ENCODE peak calls at places on chromosome 11, in five cellular contexts. Y is astrocyte of the spinal cord, K is tibial artery, N is heart right ventricle, O is AG04449. H is an unnamed sample.

GRCh38 chr11:104219081-104219480 is 55.1 kb upstream of the PDGFD start:
- DNase-seq in N (no peak), O (no peak), Y (no peak), K (no peak), H (no peak)

GRCh38 chr11:119347940-119348339 is 1.4 kb upstream of the MFRP start:
- DNase-seq in K (peak), O (no peak), Y (no peak), N (no peak), H (no peak)

GRCh38 chr11:130908770-130909625 is 7.3 kb downstream of the SNX19 start:
- DNase-seq in K (no peak), O (peak), N (no peak), Y (peak), H (peak)

GRCh38 chr11:70371241-70371640 is 27.1 kb upstream of the CTTN start:
- DNase-seq in O (no peak), N (no peak), Y (no peak), K (no peak), H (peak)

GRCh38 chr11:10498426-10499250 is 42.3 kb downstream of the RNF141 start:
- DNase-seq in Y (no peak), O (no peak), N (no peak), K (peak), H (no peak)

GRCh38 chr11:49208006-49208721 is at the start of gene FOLH1:
- DNase-seq in K (no peak), O (no peak), N (peak), Y (no peak), H (peak)

GRCh38 chr11:108551653-108552462 is 41.7 kb downstream of the EXPH5 start:
- DNase-seq in Y (peak), K (no peak), N (no peak), O (no peak), H (peak)

GRCh38 chr11:82864268-82864667 is 36.0 kb downstream of the PRCP start:
- DNase-seq in Y (peak), N (peak), K (peak), O (no peak), H (peak)

GRCh38 chr11:130189492-130190210 is 30.1 kb downstream of the ST14 start:
- DNase-seq in N (no peak), K (no peak), Y (no peak), O (no peak), H (no peak)

GRCh38 chr11:102900346-102900745 is 25.6 kb upstream of the MMP12 start:
- DNase-seq in K (no peak), O (no peak), N (no peak), Y (no peak), H (peak)

GRCh38 chr11:100687630-100688395 is 725 bp downstream of the ARHGAP42 start:
- DNase-seq in Y (peak), K (peak), O (no peak), N (peak), H (peak)

GRCh38 chr11:1640076-1640946 is 10.7 kb downstream of the KRTAP5-5 start:
- DNase-seq in O (no peak), K (no peak), Y (no peak), N (no peak), H (no peak)

GRCh38 chr11:44566559-44566949 is 1.1 kb downstream of the CD82 start:
- DNase-seq in K (no peak), N (no peak), O (no peak), Y (no peak), H (no peak)

GRCh38 chr11:2531277-2531986 is 86.6 kb downstream of the KCNQ1 start:
- DNase-seq in N (peak), O (no peak), Y (peak), K (peak), H (peak)

GRCh38 chr11:94519478-94520084 is 7.3 kb downstream of the C11orf97 start:
- DNase-seq in Y (peak), N (no peak), O (no peak), K (no peak), H (no peak)

GRCh38 chr11:17434108-17434507 is 42.5 kb downstream of the ABCC8 start:
- DNase-seq in K (no peak), N (no peak), Y (no peak), O (no peak), H (no peak)

GRCh38 chr11:105641433-105641832 is 31.6 kb downstream of the GRIA4 start:
- DNase-seq in K (no peak), Y (no peak), N (no peak), O (no peak), H (peak)

GRCh38 chr11:64448599-64449380 is 89.8 kb downstream of the RPS6KA4 start:
- DNase-seq in K (peak), N (peak), Y (peak), O (no peak), H (peak)

GRCh38 chr11:121250843-121251242 is 41.7 kb upstream of the SC5D start:
- DNase-seq in K (no peak), O (no peak), Y (peak), N (no peak), H (peak)

GRCh38 chr11:75827562-75827961 is 12.6 kb downstream of the UVRAG start:
- DNase-seq in N (no peak), O (no peak), K (no peak), Y (no peak), H (no peak)

GRCh38 chr11:47350315-47350714 is 2.2 kb downstream of the MYBPC3 start:
- DNase-seq in Y (no peak), N (no peak), O (no peak), K (no peak), H (no peak)

GRCh38 chr11:121554552-121554951 is 101.8 kb upstream of the SORL1-AS1 start:
- DNase-seq in Y (no peak), N (no peak), K (no peak), O (no peak), H (no peak)

DNA sequence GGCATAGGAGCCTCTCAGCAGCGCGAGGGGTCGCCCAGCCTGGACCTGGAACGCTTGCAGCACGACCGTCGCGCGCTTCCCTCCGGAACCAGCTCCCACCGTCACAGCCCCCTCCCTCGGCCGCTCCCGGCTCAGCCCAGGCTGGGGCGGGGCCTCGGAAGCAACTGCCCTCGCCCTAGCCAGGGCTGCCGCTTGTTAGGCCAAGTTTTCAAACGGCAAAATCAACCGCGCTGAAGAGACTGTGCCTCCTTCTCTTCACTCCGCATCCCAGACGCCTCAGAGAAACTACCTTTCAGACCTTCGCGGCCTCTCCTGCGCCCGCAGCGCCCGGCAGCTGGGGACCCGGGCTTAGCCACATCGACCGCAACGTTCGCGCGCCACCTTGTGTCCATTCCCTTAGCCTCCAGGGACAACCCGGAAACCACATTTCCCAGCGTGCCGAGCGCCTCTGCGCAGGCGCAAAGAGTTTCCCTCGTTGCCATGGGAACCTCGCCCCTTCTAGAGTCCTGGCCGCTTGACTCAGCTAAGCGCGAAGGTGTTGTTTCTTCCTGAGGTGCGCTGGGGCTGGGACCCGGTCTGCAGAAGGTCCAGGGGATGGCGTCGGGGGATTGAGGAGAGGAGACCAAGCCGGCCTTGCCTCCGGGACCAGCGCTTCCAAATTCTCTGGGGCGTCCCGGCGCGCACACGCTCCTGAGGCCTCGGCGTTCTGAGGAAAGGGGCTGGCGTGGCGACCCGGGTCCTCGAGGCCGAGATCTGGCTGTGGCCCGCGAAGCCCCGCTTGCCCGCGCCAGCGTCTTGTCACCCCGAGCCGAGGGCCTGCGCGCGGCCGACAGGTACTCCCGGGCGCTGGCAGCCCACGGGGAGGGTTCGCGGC is 14.3 kb downstream of the SSH3 start:
- DNase-seq in Y (peak), O (peak), N (peak), K (peak), H (peak)
- TF ChIP-seq CTCF in Y (peak), O (peak), N (peak), K (peak), H (peak)

GRCh38 chr11:28384418-28384817 is 276.2 kb downstream of the METTL15 start:
- DNase-seq in N (no peak), O (peak), K (no peak), Y (peak), H (peak)

DNA sequence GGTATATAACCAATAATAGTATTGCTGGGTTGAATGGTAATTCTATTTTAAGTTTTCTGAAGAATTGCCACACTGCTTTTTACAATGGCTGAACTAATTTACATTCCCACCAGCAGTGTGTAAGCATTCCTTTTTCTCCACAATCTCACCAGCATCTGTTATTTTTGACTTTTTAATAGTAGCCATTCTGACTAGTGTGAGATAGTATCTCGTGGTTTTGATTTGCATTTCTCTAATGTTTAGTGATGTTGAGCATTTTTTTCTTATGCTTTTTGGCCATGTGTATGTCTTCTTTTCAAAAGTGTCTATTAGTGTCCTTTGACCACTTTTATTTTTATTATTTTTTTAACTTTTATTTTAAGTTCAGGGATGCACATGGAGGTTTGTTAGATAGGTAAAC is 275.3 kb downstream of the METTL15 start:
- DNase-seq in N (no peak), K (no peak), Y (peak), O (peak), H (no peak)
- H3K4me3 ChIP-seq in N (no peak), K (no peak), Y (no peak), O (no peak), H (no peak)

GRCh38 chr11:72925656-72926055 is 111.4 kb downstream of the ATG16L2 start:
- DNase-seq in K (no peak), Y (no peak), O (no peak), N (no peak), H (no peak)

GRCh38 chr11:72926076-72926475 is 111.9 kb downstream of the ATG16L2 start:
- DNase-seq in O (no peak), N (no peak), Y (no peak), K (no peak), H (no peak)

GRCh38 chr11:72927380-72927779 is 113.2 kb downstream of the ATG16L2 start:
- DNase-seq in N (no peak), K (no peak), Y (no peak), O (no peak), H (no peak)

GRCh38 chr11:72921028-72921716 is 107.0 kb downstream of the ATG16L2 start:
- DNase-seq in Y (no peak), K (no peak), O (no peak), N (no peak), H (no peak)

GRCh38 chr11:72924568-72925190 is 110.5 kb downstream of the ATG16L2 start:
- DNase-seq in Y (peak), N (no peak), K (no peak), O (no peak), H (peak)
- TF ChIP-seq CTCF in Y (peak), N (peak), K (peak), O (peak), H (peak)

GRCh38 chr11:124740277-124740882 is 638 bp downstream of the NRGN start:
- DNase-seq in N (peak), Y (no peak), O (no peak), K (no peak), H (no peak)

GRCh38 chr11:124737638-124738293 is 2.0 kb upstream of the NRGN start:
- DNase-seq in K (no peak), Y (no peak), O (no peak), N (no peak), H (no peak)

GRCh38 chr11:124736738-124737137 is 3.0 kb upstream of the NRGN start:
- DNase-seq in N (no peak), O (no peak), Y (no peak), K (no peak), H (no peak)

GRCh38 chr11:124739479-124740276 is at the start of gene NRGN:
- DNase-seq in N (peak), Y (peak), K (peak), O (no peak), H (peak)

DNA sequence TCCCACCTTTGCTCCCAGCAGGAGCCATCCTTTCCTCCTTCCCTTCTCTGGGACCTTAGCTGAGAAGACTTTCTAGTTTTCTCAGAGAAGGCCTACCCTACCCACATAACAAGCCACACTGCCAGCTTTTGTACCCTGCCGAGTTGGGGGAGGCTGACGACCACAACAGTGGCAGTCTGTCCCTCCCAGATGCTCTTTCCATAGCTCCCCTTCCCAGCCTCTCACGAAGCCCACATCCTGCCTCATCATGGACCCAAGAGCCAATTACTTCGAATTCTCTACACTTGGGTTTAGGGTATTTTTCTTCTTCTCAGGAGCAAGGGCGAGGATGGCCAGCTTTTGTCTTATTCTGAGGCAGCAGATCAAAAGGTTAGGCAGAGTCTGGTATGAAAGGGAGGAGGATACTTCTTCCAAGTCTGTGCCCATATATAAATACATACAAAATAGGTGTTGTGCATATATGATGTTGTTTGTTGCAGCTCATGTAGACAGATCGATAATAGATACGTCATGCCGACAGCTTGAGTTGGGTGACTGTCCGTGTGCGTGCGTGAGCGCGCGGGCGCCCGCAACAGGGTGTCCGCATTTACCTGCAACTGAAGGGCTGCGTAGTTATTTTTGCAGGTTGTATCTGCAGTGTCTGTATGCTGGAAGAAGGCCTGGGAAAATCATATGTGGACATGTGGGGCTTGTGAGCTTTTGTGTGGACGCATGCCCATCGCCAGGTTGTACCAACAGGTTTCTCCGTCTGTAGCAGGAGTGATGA is 846 bp upstream of the NRGN start:
- DNase-seq in K (no peak), N (no peak), O (no peak), Y (no peak), H (no peak)
- H3K4me3 ChIP-seq in K (peak), N (peak), O (peak), Y (peak), H (no peak)

H was measured in bronchial epithelial cell.